ENCODE peak calls at places on chromosome 14, in seven cellular contexts. N, B, A, D, G, V and T are unnamed samples.

GRCh38 chr14:21069388-21070082 is 569 bp upstream of the ARHGEF40 start:
- DNase-seq in G (no peak), A (no peak), N (no peak), B (no peak), D (no peak), V (peak), T (no peak)

GRCh38 chr14:58639842-58640484 is 2.2 kb downstream of the DACT1 start:
- DNase-seq in B (peak), A (no peak), G (peak), D (peak), N (peak), V (peak), T (peak)

GRCh38 chr14:94058674-94059138 is 22.3 kb downstream of the DDX24 start:
- DNase-seq in D (no peak), N (no peak), B (no peak), V (no peak), G (no peak), A (no peak), T (no peak)

GRCh38 chr14:94122438-94122837 is 7.0 kb downstream of the IFI27L2 start:
- DNase-seq in A (no peak), G (no peak), D (no peak), V (no peak), N (no peak), B (no peak), T (no peak)

GRCh38 chr14:96362071-96362964 is 823 bp downstream of the ATG2B start:
- DNase-seq in G (peak), N (peak), B (peak), D (no peak), A (peak), V (peak), T (no peak)

GRCh38 chr14:21729703-21730212 is 56.1 kb upstream of the OR4E1 start:
- DNase-seq in D (no peak), V (no peak), N (no peak), G (no peak), B (no peak), A (peak), T (no peak)

GRCh38 chr14:31090872-31091764 is 64.9 kb upstream of the STRN3 start:
- DNase-seq in B (peak), A (no peak), G (peak), D (peak), N (peak), V (no peak), T (peak)

GRCh38 chr14:62734831-62735230 is 310.4 kb downstream of the KCNH5 start:
- DNase-seq in N (no peak), D (no peak), B (no peak), A (no peak), G (peak), V (no peak), T (no peak)

GRCh38 chr14:69045857-69046351 is 66.8 kb upstream of the ACTN1 start:
- DNase-seq in B (no peak), D (no peak), A (no peak), V (no peak), N (peak), G (no peak), T (no peak)

GRCh38 chr14:99011385-99011784 is 260.6 kb downstream of the BCL11B start:
- DNase-seq in B (no peak), D (no peak), N (no peak), G (no peak), A (no peak), V (no peak), T (no peak)

GRCh38 chr14:102323102-102323501 is 3.6 kb downstream of the ZNF839 start:
- DNase-seq in V (peak), G (peak), B (peak), A (peak), D (peak), N (peak), T (peak)